ENCODE peak calls at places on chromosomes 13 and 19, in nine cellular contexts. N, I, L, P, C, E, Y, S and T are unnamed samples. For H3K36me3, the result is how much of the 10 kb centered on the place peaks cover.

GRCh38 chr19:57903298-57904174 is 12.9 kb downstream of the ZNF417 start:
- DNase-seq in N (peak), I (no peak), L (no peak), P (no peak), C (no peak), E (peak), Y (peak), S (no peak), T (no peak)

GRCh38 chr13:25927363-25927762 is 124.5 kb downstream of the SHISA2 start:
- DNase-seq in N (no peak), I (no peak), L (no peak), P (no peak), C (no peak), E (no peak), Y (no peak), S (no peak), T (no peak)

GRCh38 chr13:94332360-94333040 is 147.0 kb downstream of the DCT start:
- DNase-seq in N (no peak), I (no peak), L (no peak), P (no peak), C (no peak), E (no peak), Y (no peak), S (no peak), T (no peak)

GRCh38 chr19:14006766-14007562 is 844 bp upstream of the RFX1 start:
- DNase-seq in N (peak), I (no peak), L (peak), P (no peak), C (peak), E (no peak), Y (no peak), S (peak), T (no peak)

GRCh38 chr19:6744381-6745288 is 5.2 kb downstream of the TRIP10 start:
- DNase-seq in N (no peak), I (peak), L (peak), P (peak), C (peak), E (peak), Y (peak), S (peak), T (no peak)

GRCh38 chr19:57068921-57069697 is 50.7 kb upstream of the USP29 start:
- DNase-seq in N (peak), I (peak), L (no peak), P (no peak), C (no peak), E (no peak), Y (no peak), S (no peak), T (no peak)

GRCh38 chr13:53098455-53098854 is 69.8 kb downstream of the OLFM4 start:
- DNase-seq in N (no peak), I (no peak), L (no peak), P (no peak), C (no peak), E (no peak), Y (no peak), S (no peak), T (no peak)

GRCh38 chr19:37778613-37779138 is 710 bp downstream of the ZNF573 start:
- DNase-seq in N (no peak), I (no peak), L (no peak), P (no peak), C (no peak), E (peak), Y (peak), S (no peak), T (no peak)

GRCh38 chr19:7908078-7908699 is 4.5 kb downstream of the MAP2K7 start:
- DNase-seq in N (no peak), I (no peak), L (no peak), P (no peak), C (no peak), E (no peak), Y (no peak), S (no peak), T (no peak)

GRCh38 chr19:12772323-12772722 is 3.0 kb downstream of the HOOK2 start:
- DNase-seq in N (no peak), I (no peak), L (no peak), P (no peak), C (no peak), E (no peak), Y (no peak), S (peak), T (no peak)

GRCh38 chr13:70623260-70623659 is 515.0 kb upstream of the KLHL1 start:
- DNase-seq in N (no peak), I (no peak), L (no peak), P (no peak), C (no peak), E (peak), Y (no peak), S (no peak), T (no peak)

GRCh38 chr19:1136201-1136600 is 32.4 kb downstream of the GPX4 start:
- DNase-seq in N (no peak), I (no peak), L (no peak), P (no peak), C (no peak), E (no peak), Y (no peak), S (no peak), T (peak)

GRCh38 chr19:49832556-49832955 is 14.5 kb downstream of the MED25 start:
- DNase-seq in N (no peak), I (no peak), L (no peak), P (no peak), C (no peak), E (no peak), Y (no peak), S (no peak), T (no peak)

GRCh38 chr13:46858776-46859175 is 38.1 kb downstream of the HTR2A start:
- DNase-seq in N (no peak), I (no peak), L (no peak), P (no peak), C (no peak), E (no peak), Y (no peak), S (no peak), T (no peak)

GRCh38 chr13:48775804-48776203 is 122.1 kb downstream of the CYSLTR2 start:
- DNase-seq in N (no peak), I (no peak), L (no peak), P (peak), C (peak), E (peak), Y (peak), S (no peak), T (no peak)

GRCh38 chr13:99277629-99278028 is 19.4 kb upstream of the GPR18 start:
- DNase-seq in N (no peak), I (no peak), L (peak), P (no peak), C (no peak), E (no peak), Y (peak), S (no peak), T (no peak)

DNA sequence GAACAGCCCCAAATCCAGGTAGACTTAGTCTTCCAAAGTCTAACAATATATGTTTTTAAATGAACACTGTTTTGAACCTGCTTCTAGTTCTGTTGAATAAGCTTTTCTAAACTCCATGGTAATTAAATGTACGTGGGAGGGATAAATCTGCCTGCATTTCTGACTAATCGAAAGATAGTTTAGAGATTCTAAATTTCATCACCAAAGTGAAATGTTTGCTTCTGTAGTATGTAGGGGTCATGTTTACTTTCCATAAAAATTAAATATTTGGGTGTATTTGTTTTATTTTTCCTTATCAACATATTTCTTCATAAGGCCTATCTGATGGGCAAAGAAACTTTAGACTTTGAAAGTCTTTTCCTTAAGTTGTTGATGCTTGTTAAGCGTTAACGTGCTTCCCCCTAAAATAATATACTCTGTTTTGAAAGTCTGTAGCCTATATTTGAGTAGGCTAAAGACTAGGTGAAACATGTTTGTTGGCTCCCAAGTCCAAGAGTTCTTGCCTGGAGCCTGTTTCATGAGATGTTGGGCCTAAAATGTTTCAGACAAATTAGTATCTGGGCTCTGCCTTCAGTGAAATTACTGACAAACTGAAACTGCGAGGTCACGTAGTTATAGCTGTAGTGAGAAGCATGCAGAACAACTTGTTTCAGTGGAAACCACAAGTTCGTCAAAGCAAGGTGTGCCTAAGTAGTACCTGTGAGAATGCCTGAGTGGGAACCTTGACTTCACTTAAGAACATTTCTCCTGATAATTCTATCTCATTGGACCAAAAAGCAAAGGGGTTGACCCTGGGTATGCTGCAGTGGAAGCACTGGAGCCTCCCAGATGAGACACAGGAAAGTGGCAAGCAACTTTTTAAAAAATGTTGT is 126.2 kb downstream of the LMO7 start:
- DNase-seq in N (no peak), I (no peak), L (peak), P (no peak), C (no peak), E (no peak), Y (peak), S (no peak), T (peak)
- H3K4me3 ChIP-seq in N (no peak), I (peak), L (peak), P (no peak), C (no peak), E (peak), Y (peak), S (peak), T (no peak)

GRCh38 chr13:113002891-113003290 is 33.9 kb downstream of the MCF2L start:
- DNase-seq in N (no peak), I (no peak), L (no peak), P (no peak), C (no peak), E (no peak), Y (no peak), S (no peak), T (no peak)

GRCh38 chr13:113001251-113002140 is 32.5 kb downstream of the MCF2L start:
- DNase-seq in N (no peak), I (no peak), L (peak), P (no peak), C (peak), E (peak), Y (no peak), S (no peak), T (no peak)

GRCh38 chr13:113000575-113000974 is 31.6 kb downstream of the MCF2L start:
- DNase-seq in N (no peak), I (no peak), L (no peak), P (no peak), C (no peak), E (no peak), Y (no peak), S (no peak), T (no peak)

GRCh38 chr13:113004126-113004525 is 35.1 kb downstream of the MCF2L start:
- DNase-seq in N (no peak), I (no peak), L (no peak), P (no peak), C (no peak), E (no peak), Y (no peak), S (no peak), T (no peak)

GRCh38 chr13:113002206-113002821 is 33.3 kb downstream of the MCF2L start:
- DNase-seq in N (peak), I (no peak), L (no peak), P (no peak), C (no peak), E (no peak), Y (no peak), S (no peak), T (no peak)
- TF ChIP-seq CTCF in N (peak), I (no peak), L (peak), P (no peak), C (peak), E (no peak), Y (no peak), S (no peak), T (no peak)

DNA sequence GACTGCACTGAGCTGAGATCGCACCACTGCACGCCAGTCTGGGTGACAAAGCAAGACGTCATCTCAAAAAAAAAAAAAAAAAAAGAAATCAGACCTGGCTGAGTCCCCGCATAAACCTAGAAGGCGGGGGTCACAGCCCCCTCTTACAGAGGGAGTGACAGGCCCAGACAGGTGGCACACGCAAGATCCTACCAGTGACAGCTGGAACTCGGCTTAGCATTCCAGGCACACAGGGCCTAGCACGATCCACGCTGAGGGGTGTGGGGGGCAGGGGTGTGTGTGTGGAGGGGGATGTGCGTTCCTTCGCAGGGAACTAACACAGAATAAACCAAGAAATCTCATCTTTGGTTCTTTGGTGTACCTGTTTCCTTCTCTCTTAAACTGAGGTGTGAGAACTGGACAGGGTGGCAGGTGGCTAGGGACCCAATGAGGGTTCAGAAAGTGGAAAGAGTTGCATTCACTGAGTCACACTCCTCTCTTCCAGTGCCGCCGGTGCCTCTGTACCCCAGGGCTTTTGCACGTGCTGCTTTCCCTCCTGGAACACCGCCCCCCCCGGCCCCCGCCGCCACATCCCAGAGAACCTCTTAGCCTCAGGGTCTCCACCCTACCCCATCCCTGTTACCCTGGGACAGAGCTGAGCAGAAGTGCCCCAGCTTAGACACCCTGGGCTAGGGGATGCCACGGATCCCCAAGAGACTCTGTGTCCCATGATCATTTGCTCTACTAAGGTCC is 5.0 kb downstream of the SGTA start:
- DNase-seq in N (no peak), I (no peak), L (no peak), P (no peak), C (no peak), E (no peak), Y (no peak), S (no peak), T (no peak)
- H3K36me3 ChIP-seq in N (half or more), I (under half), L (under half), P (under half), C (under half), E (under half), Y (under half), S (under half), T (under half)

GRCh38 chr13:27790523-27790922 is 1.8 kb upstream of the GSX1 start:
- DNase-seq in N (no peak), I (no peak), L (no peak), P (no peak), C (no peak), E (no peak), Y (no peak), S (no peak), T (no peak)
- H3K4me3 ChIP-seq in N (no peak), I (no peak), L (peak), P (no peak), C (no peak), E (peak), Y (no peak), S (no peak), T (peak)

GRCh38 chr13:76879211-76879875 is 6.9 kb downstream of the KCTD12 start:
- DNase-seq in N (no peak), I (peak), L (peak), P (no peak), C (peak), E (peak), Y (peak), S (peak), T (peak)
- TF ChIP-seq CTCF in N (no peak), I (no peak), L (no peak), P (no peak), C (no peak), E (no peak), Y (no peak), S (no peak), T (no peak)

GRCh38 chr19:48120505-48120904 is 9.9 kb upstream of the PLA2G4C start:
- DNase-seq in N (peak), I (no peak), L (no peak), P (no peak), C (peak), E (no peak), Y (no peak), S (no peak), T (no peak)
- H3K36me3 ChIP-seq in N (half or more), I (under half), L (under half), P (under half), C (under half), E (under half), Y (under half), S (under half), T (under half)

DNA sequence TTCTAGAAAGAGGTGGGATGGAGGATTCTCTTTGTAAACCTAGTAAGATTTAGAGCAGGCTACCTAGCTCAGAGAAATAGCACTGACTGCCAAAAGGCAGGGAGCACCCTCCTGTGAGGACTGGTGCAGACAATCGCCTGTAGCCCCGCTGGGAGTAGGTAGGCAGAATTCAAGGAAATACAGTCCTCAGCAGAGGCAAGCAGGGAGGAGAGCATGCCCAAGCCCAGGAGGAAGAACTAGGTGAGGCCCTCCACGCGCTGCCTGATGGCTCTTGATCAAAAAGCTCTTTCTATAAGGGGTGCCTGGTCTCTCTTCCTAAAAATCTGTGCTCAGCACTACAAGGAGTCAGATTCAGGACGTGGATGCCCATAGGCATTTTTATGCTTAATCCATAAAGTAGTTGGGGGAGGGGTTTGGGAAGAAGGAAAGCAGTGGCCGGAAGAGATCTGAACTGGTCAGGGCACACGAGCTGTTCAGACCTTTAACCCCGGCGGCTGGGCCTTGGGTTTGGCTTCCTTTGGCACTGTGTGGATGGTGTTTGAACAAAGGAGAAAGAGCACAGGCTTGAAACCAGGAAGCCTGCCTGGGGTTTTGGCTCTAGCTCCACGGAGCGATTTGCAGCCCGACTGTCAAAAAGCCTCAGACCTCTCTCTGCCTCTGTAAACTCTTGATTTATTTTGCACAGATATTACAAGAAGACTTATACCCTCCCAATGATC is 320.6 kb downstream of the FOXO1 start:
- DNase-seq in N (no peak), I (no peak), L (no peak), P (no peak), C (no peak), E (no peak), Y (no peak), S (no peak), T (no peak)
- H3K4me3 ChIP-seq in N (no peak), I (no peak), L (no peak), P (no peak), C (no peak), E (no peak), Y (no peak), S (no peak), T (no peak)

GRCh38 chr13:29369060-29369743 is 226.3 kb downstream of the SLC7A1 start:
- DNase-seq in N (no peak), I (no peak), L (no peak), P (no peak), C (peak), E (peak), Y (peak), S (no peak), T (no peak)
- TF ChIP-seq CTCF in N (peak), I (peak), L (peak), P (peak), C (peak), E (peak), Y (peak), S (peak), T (peak)